ENCODE peak calls at places on chromosomes 4 and X, in eight cellular contexts. One of them, this sample, is unnamed. For H3K4me1 and H3K9me3, the result is how much of the 10 kb centered on the place peaks cover.

GRCh38 chrX:38860106-38861013 is 59.1 kb downstream of the MID1IP1 start:
- DNase-seq in heart left ventricle: no peak
- DNase-seq in CD8-positive, alpha-beta memory T cell: no peak
- DNase-seq in cardiac muscle cell: no peak
- DNase-seq in IMR-90: no peak
- DNase-seq in breast epithelium: no peak
- DNase-seq in heart right ventricle: no peak
- DNase-seq in naive thymus-derived CD4-positive, alpha-beta T cell: no peak
- DNase-seq in this sample: no peak

GRCh38 chrX:24242649-24243556 is 71.0 kb downstream of the SUPT20HL2 start:
- DNase-seq in heart left ventricle: no peak
- DNase-seq in naive thymus-derived CD4-positive, alpha-beta T cell: no peak
- DNase-seq in heart right ventricle: peak
- DNase-seq in IMR-90: peak
- DNase-seq in cardiac muscle cell: peak
- DNase-seq in breast epithelium: no peak
- DNase-seq in CD8-positive, alpha-beta memory T cell: no peak
- DNase-seq in this sample: no peak

GRCh38 chr4:48939785-48940184 is 33.2 kb upstream of the OCIAD2 start:
- DNase-seq in breast epithelium: no peak
- DNase-seq in naive thymus-derived CD4-positive, alpha-beta T cell: no peak
- DNase-seq in cardiac muscle cell: peak
- DNase-seq in heart left ventricle: no peak
- DNase-seq in IMR-90: peak
- DNase-seq in heart right ventricle: peak
- DNase-seq in CD8-positive, alpha-beta memory T cell: no peak
- DNase-seq in this sample: no peak

GRCh38 chrX:135086197-135086854 is 34.0 kb downstream of the ETDB start:
- DNase-seq in CD8-positive, alpha-beta memory T cell: peak
- DNase-seq in cardiac muscle cell: peak
- DNase-seq in breast epithelium: no peak
- DNase-seq in heart right ventricle: peak
- DNase-seq in IMR-90: peak
- DNase-seq in naive thymus-derived CD4-positive, alpha-beta T cell: no peak
- DNase-seq in heart left ventricle: no peak
- DNase-seq in this sample: no peak

GRCh38 chr4:80989921-80990544 is 40.5 kb upstream of the BMP3 start:
- DNase-seq in CD8-positive, alpha-beta memory T cell: peak
- DNase-seq in naive thymus-derived CD4-positive, alpha-beta T cell: no peak
- DNase-seq in breast epithelium: no peak
- DNase-seq in IMR-90: peak
- DNase-seq in heart left ventricle: no peak
- DNase-seq in cardiac muscle cell: peak
- DNase-seq in heart right ventricle: peak
- DNase-seq in this sample: peak

GRCh38 chrX:43633757-43634156 is 22.3 kb upstream of the MAOA start:
- DNase-seq in heart left ventricle: no peak
- DNase-seq in naive thymus-derived CD4-positive, alpha-beta T cell: no peak
- DNase-seq in CD8-positive, alpha-beta memory T cell: no peak
- DNase-seq in breast epithelium: no peak
- DNase-seq in IMR-90: no peak
- DNase-seq in heart right ventricle: no peak
- DNase-seq in cardiac muscle cell: no peak
- DNase-seq in this sample: no peak

GRCh38 chr4:104128850-104129213 is 365.9 kb downstream of the CXXC4 start:
- DNase-seq in heart right ventricle: no peak
- DNase-seq in breast epithelium: no peak
- DNase-seq in CD8-positive, alpha-beta memory T cell: no peak
- DNase-seq in cardiac muscle cell: no peak
- DNase-seq in naive thymus-derived CD4-positive, alpha-beta T cell: no peak
- DNase-seq in IMR-90: no peak
- DNase-seq in heart left ventricle: no peak
- DNase-seq in this sample: no peak

GRCh38 chrX:143466130-143466529 is 51.1 kb downstream of the SPANXN3 start:
- DNase-seq in breast epithelium: no peak
- DNase-seq in CD8-positive, alpha-beta memory T cell: no peak
- DNase-seq in heart right ventricle: no peak
- DNase-seq in heart left ventricle: no peak
- DNase-seq in cardiac muscle cell: no peak
- DNase-seq in naive thymus-derived CD4-positive, alpha-beta T cell: no peak
- DNase-seq in IMR-90: no peak
- DNase-seq in this sample: no peak

GRCh38 chr4:77040856-77041576 is 34.8 kb downstream of the CCNI start:
- DNase-seq in breast epithelium: no peak
- DNase-seq in IMR-90: peak
- DNase-seq in naive thymus-derived CD4-positive, alpha-beta T cell: no peak
- DNase-seq in cardiac muscle cell: no peak
- DNase-seq in heart right ventricle: no peak
- DNase-seq in CD8-positive, alpha-beta memory T cell: no peak
- DNase-seq in heart left ventricle: no peak
- DNase-seq in this sample: no peak

DNA sequence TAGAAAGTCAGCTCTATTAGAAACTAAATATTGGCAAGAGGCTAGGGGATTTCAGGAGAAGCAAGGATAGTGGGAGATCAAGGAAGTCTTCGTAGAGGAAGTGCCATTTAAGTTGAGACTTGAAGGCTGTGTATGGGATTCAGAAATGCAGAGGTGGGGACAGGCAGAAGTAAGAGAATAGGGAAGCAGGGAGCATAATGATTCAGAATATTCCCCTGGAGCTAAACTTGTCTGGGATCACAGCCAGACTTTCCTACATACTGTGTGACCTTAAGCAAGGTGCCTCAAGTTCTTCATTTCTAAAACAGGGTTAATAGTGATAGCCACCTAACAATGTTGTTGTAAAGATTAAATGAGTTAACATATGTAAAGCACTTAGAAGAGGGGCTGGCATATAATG is 108.8 kb downstream of the DDIT4L start:
- DNase-seq in CD8-positive, alpha-beta memory T cell: no peak
- DNase-seq in heart right ventricle: no peak
- DNase-seq in breast epithelium: no peak
- DNase-seq in IMR-90: no peak
- DNase-seq in cardiac muscle cell: no peak
- DNase-seq in heart left ventricle: no peak
- DNase-seq in naive thymus-derived CD4-positive, alpha-beta T cell: no peak
- DNase-seq in this sample: no peak
- H3K4me1 ChIP-seq in CD8-positive, alpha-beta memory T cell: under half
- H3K4me1 ChIP-seq in heart right ventricle: under half
- H3K4me1 ChIP-seq in breast epithelium: under half
- H3K4me1 ChIP-seq in IMR-90: under half
- H3K4me1 ChIP-seq in cardiac muscle cell: under half
- H3K4me1 ChIP-seq in heart left ventricle: under half
- H3K4me1 ChIP-seq in naive thymus-derived CD4-positive, alpha-beta T cell: under half
- H3K4me1 ChIP-seq in this sample: under half

GRCh38 chr4:304987-305680 is at the start of gene ZNF732:
- DNase-seq in heart left ventricle: peak
- DNase-seq in IMR-90: peak
- DNase-seq in cardiac muscle cell: peak
- DNase-seq in CD8-positive, alpha-beta memory T cell: no peak
- DNase-seq in heart right ventricle: peak
- DNase-seq in breast epithelium: peak
- DNase-seq in naive thymus-derived CD4-positive, alpha-beta T cell: no peak
- DNase-seq in this sample: peak
- H3K9me3 ChIP-seq in heart left ventricle: under half
- H3K9me3 ChIP-seq in IMR-90: under half
- H3K9me3 ChIP-seq in cardiac muscle cell: under half
- H3K9me3 ChIP-seq in CD8-positive, alpha-beta memory T cell: under half
- H3K9me3 ChIP-seq in heart right ventricle: under half
- H3K9me3 ChIP-seq in breast epithelium: under half
- H3K9me3 ChIP-seq in naive thymus-derived CD4-positive, alpha-beta T cell: under half
- H3K9me3 ChIP-seq in this sample: under half

DNA sequence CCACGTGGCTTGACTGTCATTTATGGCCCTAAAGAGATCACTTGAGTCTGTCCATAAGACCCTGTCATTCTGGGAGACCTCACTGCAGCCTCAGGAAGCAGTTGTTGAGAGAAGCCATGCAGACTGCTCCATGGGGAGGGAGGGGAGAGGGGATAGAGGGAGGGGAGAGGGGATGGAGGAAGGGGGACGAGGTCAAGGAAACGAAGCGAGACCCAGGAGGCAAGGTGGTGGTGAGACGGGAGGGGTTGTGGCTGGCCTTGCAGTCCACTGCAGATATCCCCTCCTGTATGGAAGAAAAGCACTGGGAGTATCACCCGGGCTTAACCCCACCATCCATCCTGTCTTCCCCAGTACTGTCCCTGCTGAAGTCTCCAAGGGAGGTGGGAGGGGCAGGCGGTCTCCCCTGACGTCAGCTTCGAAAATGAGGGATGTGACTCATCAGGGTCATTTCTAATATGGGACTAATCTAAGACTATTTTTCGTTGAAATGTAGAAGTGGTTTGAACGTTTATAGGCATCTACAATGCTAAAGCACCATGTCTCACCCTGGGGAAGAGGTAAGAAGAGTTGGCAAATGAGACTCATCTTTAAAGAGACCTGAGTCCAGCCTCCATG is 5.6 kb downstream of the TMEM255A start:
- DNase-seq in naive thymus-derived CD4-positive, alpha-beta T cell: no peak
- DNase-seq in CD8-positive, alpha-beta memory T cell: no peak
- DNase-seq in breast epithelium: no peak
- DNase-seq in heart left ventricle: no peak
- DNase-seq in heart right ventricle: no peak
- DNase-seq in IMR-90: no peak
- DNase-seq in cardiac muscle cell: no peak
- DNase-seq in this sample: no peak
- H3K4me1 ChIP-seq in naive thymus-derived CD4-positive, alpha-beta T cell: under half
- H3K4me1 ChIP-seq in CD8-positive, alpha-beta memory T cell: under half
- H3K4me1 ChIP-seq in breast epithelium: under half
- H3K4me1 ChIP-seq in heart left ventricle: under half
- H3K4me1 ChIP-seq in heart right ventricle: under half
- H3K4me1 ChIP-seq in IMR-90: under half
- H3K4me1 ChIP-seq in cardiac muscle cell: under half
- H3K4me1 ChIP-seq in this sample: under half

DNA sequence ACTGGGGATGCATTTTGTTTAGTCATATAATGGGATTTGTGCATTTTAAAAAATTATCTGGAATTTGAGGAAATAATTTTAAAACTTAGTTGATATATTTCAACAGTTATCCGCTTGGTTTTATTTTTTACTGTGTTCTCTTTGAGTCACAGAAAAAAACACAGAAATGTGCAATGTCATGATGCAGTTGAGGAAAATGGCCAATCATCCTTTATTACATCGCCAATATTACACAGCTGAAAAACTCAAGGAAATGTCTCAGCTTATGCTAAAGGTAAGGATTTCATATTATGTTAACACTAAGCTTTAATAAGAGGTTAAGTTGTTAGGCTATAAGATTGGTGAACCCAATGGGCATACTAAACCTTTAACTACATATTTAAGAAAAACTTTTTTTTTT is 63.9 kb downstream of the HPGDS start:
- DNase-seq in breast epithelium: no peak
- DNase-seq in heart left ventricle: no peak
- DNase-seq in naive thymus-derived CD4-positive, alpha-beta T cell: no peak
- DNase-seq in IMR-90: no peak
- DNase-seq in cardiac muscle cell: no peak
- DNase-seq in heart right ventricle: no peak
- DNase-seq in CD8-positive, alpha-beta memory T cell: no peak
- DNase-seq in this sample: no peak
- H3K9me3 ChIP-seq in breast epithelium: under half
- H3K9me3 ChIP-seq in heart left ventricle: under half
- H3K9me3 ChIP-seq in naive thymus-derived CD4-positive, alpha-beta T cell: under half
- H3K9me3 ChIP-seq in IMR-90: under half
- H3K9me3 ChIP-seq in cardiac muscle cell: under half
- H3K9me3 ChIP-seq in heart right ventricle: under half
- H3K9me3 ChIP-seq in CD8-positive, alpha-beta memory T cell: under half
- H3K9me3 ChIP-seq in this sample: under half

DNA sequence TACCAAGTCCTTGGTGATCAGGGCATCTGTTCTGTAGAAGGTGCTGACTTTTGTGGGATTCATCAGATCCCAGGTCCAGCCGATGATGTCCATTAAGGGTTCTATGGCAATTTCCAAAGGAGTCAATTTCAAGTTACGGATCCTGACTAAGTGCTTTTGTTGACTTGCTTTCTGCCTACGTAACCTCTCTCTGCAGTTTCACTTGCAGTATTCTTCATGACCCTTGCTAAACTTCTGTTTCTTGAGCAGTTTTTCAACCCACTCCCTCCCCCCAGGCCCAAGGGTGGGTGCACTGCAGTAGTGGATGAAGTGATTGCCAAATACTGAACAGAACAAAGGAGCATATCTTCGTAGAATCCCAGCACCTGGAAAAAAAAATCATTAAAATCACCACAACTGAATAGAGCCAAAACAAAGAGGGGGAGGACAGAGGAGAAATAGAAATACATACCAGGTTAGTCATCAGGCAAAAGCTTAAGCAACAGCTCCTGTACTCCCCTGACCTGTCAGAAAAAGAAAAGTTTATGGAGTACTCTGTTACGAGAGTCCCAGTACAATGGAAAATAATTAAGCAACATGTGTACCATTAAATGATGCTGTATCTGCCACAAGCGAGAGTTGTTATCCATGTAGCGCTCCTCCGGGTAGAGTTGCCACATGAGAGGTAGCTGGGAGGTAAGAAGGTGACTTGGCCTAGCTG is 5.8 kb downstream of the CMC4 start:
- DNase-seq in breast epithelium: no peak
- DNase-seq in naive thymus-derived CD4-positive, alpha-beta T cell: no peak
- DNase-seq in cardiac muscle cell: peak
- DNase-seq in IMR-90: peak
- DNase-seq in heart left ventricle: no peak
- DNase-seq in heart right ventricle: no peak
- DNase-seq in CD8-positive, alpha-beta memory T cell: no peak
- DNase-seq in this sample: no peak
- H3K4me1 ChIP-seq in breast epithelium: under half
- H3K4me1 ChIP-seq in naive thymus-derived CD4-positive, alpha-beta T cell: under half
- H3K4me1 ChIP-seq in cardiac muscle cell: under half
- H3K4me1 ChIP-seq in IMR-90: under half
- H3K4me1 ChIP-seq in heart left ventricle: under half
- H3K4me1 ChIP-seq in heart right ventricle: under half
- H3K4me1 ChIP-seq in CD8-positive, alpha-beta memory T cell: under half
- H3K4me1 ChIP-seq in this sample: under half

GRCh38 chrX:1072637-1073377 is 139.6 kb downstream of the CRLF2 start:
- DNase-seq in heart right ventricle: no peak
- DNase-seq in cardiac muscle cell: no peak
- DNase-seq in CD8-positive, alpha-beta memory T cell: no peak
- DNase-seq in breast epithelium: peak
- DNase-seq in heart left ventricle: no peak
- DNase-seq in IMR-90: no peak
- DNase-seq in naive thymus-derived CD4-positive, alpha-beta T cell: no peak
- DNase-seq in this sample: no peak
- H3K9me3 ChIP-seq in heart right ventricle: under half
- H3K9me3 ChIP-seq in cardiac muscle cell: under half
- H3K9me3 ChIP-seq in CD8-positive, alpha-beta memory T cell: under half
- H3K9me3 ChIP-seq in breast epithelium: under half
- H3K9me3 ChIP-seq in heart left ventricle: under half
- H3K9me3 ChIP-seq in IMR-90: under half
- H3K9me3 ChIP-seq in naive thymus-derived CD4-positive, alpha-beta T cell: under half
- H3K9me3 ChIP-seq in this sample: under half

This sample was measured in iPS DF 6.9.